ENCODE peak calls at places on chromosome 15, in six cellular contexts. V, N, O, F, Q and T are unnamed samples.

GRCh38 chr15:63093486-63094205 is 28.0 kb upstream of the LACTB start:
- DNase-seq in Q (peak; percentile 34), N (peak; percentile 47), F (peak; percentile 30), O (peak; percentile 96), V (peak; percentile 63), T (peak; percentile 82)

GRCh38 chr15:87752250-87752951 is 504.1 kb downstream of the NTRK3 start:
- DNase-seq in O (no peak), Q (no peak), V (no peak), N (no peak), F (no peak), T (no peak)

GRCh38 chr15:101276501-101277037 is 716 bp downstream of the SELENOS start:
- DNase-seq in N (no peak), V (no peak), O (peak; percentile 60), F (no peak), Q (no peak), T (no peak)

GRCh38 chr15:78968539-78969271 is 23.9 kb upstream of the CTSH start:
- DNase-seq in Q (no peak), V (no peak), O (no peak), N (no peak), F (no peak), T (no peak)

GRCh38 chr15:24627443-24627842 is 48.1 kb upstream of the NPAP1 start:
- DNase-seq in O (no peak), V (no peak), Q (no peak), F (no peak), N (no peak), T (no peak)

GRCh38 chr15:88021601-88022000 is 234.9 kb downstream of the NTRK3 start:
- DNase-seq in F (no peak), V (no peak), O (no peak), Q (no peak), N (no peak), T (no peak)

GRCh38 chr15:77029166-77030041 is 34.5 kb downstream of the PSTPIP1 start:
- DNase-seq in F (peak; percentile 12), O (peak; percentile 47), V (no peak), Q (no peak), N (no peak), T (peak; percentile 27)

GRCh38 chr15:63347074-63347859 is 34.4 kb downstream of the CA12 start:
- DNase-seq in V (no peak), Q (no peak), F (no peak), O (no peak), N (no peak), T (no peak)

GRCh38 chr15:58438956-58439355 is 7.2 kb downstream of the LIPC start:
- DNase-seq in O (peak; percentile 68), Q (peak; percentile 9), N (peak; percentile 12), F (no peak), V (peak; percentile 8), T (no peak)

GRCh38 chr15:47184003-47184404 is 533.3 kb upstream of the SEMA6D start:
- DNase-seq in Q (no peak), V (no peak), F (no peak), O (no peak), N (peak; percentile 35), T (peak; percentile 30)

GRCh38 chr15:50184863-50185504 is 3.0 kb downstream of the SLC27A2 start:
- DNase-seq in O (no peak), F (no peak), V (no peak), N (no peak), Q (no peak), T (no peak)

GRCh38 chr15:80250614-80251504 is 1.2 kb downstream of the CTXND1 start:
- DNase-seq in O (no peak), F (no peak), Q (no peak), V (no peak), N (no peak), T (no peak)

GRCh38 chr15:65869954-65870871 is 922 bp downstream of the RAB11A start:
- DNase-seq in F (no peak), N (no peak), O (peak; percentile 77), Q (no peak), V (no peak), T (no peak)

GRCh38 chr15:39511000-39511914 is 69.6 kb upstream of the THBS1 start:
- DNase-seq in V (no peak), F (no peak), Q (no peak), O (peak; percentile 49), N (no peak), T (no peak)

GRCh38 chr15:88664151-88664778 is 25.4 kb downstream of the ISG20 start:
- DNase-seq in O (no peak), F (no peak), V (no peak), Q (peak; percentile 39), N (no peak), T (no peak)

GRCh38 chr15:80072285-80072684 is 12.8 kb downstream of the ZFAND6 start:
- DNase-seq in N (peak; percentile 47), F (no peak), Q (no peak), O (no peak), V (peak; percentile 13), T (no peak)

GRCh38 chr15:93584021-93584420 is 495.0 kb upstream of the RGMA start:
- DNase-seq in Q (no peak), O (no peak), V (no peak), N (no peak), F (no peak), T (no peak)

GRCh38 chr15:60585743-60586708 is 107.1 kb upstream of the ICE2 start:
- DNase-seq in F (no peak), V (peak; percentile 67), Q (peak; percentile 34), N (peak; percentile 38), O (peak; percentile 81), T (no peak)

GRCh38 chr15:64246364-64247189 is 83.8 kb upstream of the PPIB start:
- DNase-seq in V (no peak), O (peak; percentile 63), F (no peak), Q (no peak), N (no peak), T (no peak)

GRCh38 chr15:74788716-74789151 is 6.9 kb downstream of the CSK start:
- DNase-seq in V (no peak), N (no peak), Q (peak; percentile 49), O (no peak), F (peak; percentile 63), T (peak; percentile 79)

GRCh38 chr15:49915822-49916221 is 203.2 kb downstream of the ATP8B4 start:
- DNase-seq in V (no peak), Q (no peak), O (no peak), F (no peak), N (no peak), T (no peak)